ENCODE peak calls at places on chromosome 16, in five cellular contexts. One of them, this sample, is unnamed.

GRCh38 chr16:84761448-84762368 is 58.1 kb upstream of the CRISPLD2 start:
- DNase-seq in sigmoid colon: peak; percentile 19
- DNase-seq in PC-9: no peak
- DNase-seq in BJ: no peak
- DNase-seq in lower lobe of right lung: no peak
- DNase-seq in this sample: no peak

GRCh38 chr16:8167436-8167835 is 422.9 kb downstream of the TMEM114 start:
- DNase-seq in BJ: no peak
- DNase-seq in sigmoid colon: no peak
- DNase-seq in lower lobe of right lung: no peak
- DNase-seq in PC-9: no peak
- DNase-seq in this sample: no peak

GRCh38 chr16:46947900-46948547 is 25.4 kb downstream of the DNAJA2 start:
- DNase-seq in BJ: no peak
- DNase-seq in PC-9: peak; percentile 20
- DNase-seq in sigmoid colon: no peak
- DNase-seq in lower lobe of right lung: no peak
- DNase-seq in this sample: no peak

GRCh38 chr16:813204-813915 is 12.8 kb upstream of the GNG13 start:
- DNase-seq in BJ: no peak
- DNase-seq in lower lobe of right lung: no peak
- DNase-seq in sigmoid colon: no peak
- DNase-seq in PC-9: peak; percentile 40
- DNase-seq in this sample: no peak

GRCh38 chr16:75703341-75703740 is 2.1 kb upstream of the DUXB start:
- DNase-seq in lower lobe of right lung: no peak
- DNase-seq in sigmoid colon: no peak
- DNase-seq in PC-9: no peak
- DNase-seq in BJ: no peak
- DNase-seq in this sample: no peak

GRCh38 chr16:57801098-57801855 is 1.0 kb downstream of the KIFC3 start:
- DNase-seq in lower lobe of right lung: peak; percentile 26
- DNase-seq in sigmoid colon: no peak
- DNase-seq in BJ: no peak
- DNase-seq in PC-9: peak; percentile 53
- DNase-seq in this sample: no peak

GRCh38 chr16:19389246-19389645 is 28.4 kb upstream of the TMC5 start:
- DNase-seq in PC-9: peak; percentile 48
- DNase-seq in BJ: no peak
- DNase-seq in lower lobe of right lung: peak; percentile 80
- DNase-seq in sigmoid colon: no peak
- DNase-seq in this sample: no peak

GRCh38 chr16:23400387-23400930 is 52.5 kb downstream of the COG7 start:
- DNase-seq in lower lobe of right lung: no peak
- DNase-seq in BJ: no peak
- DNase-seq in PC-9: no peak
- DNase-seq in sigmoid colon: peak; percentile 34
- DNase-seq in this sample: no peak

GRCh38 chr16:30028438-30029093 is 2.5 kb downstream of the TLCD3B start:
- DNase-seq in BJ: no peak
- DNase-seq in PC-9: peak; percentile 51
- DNase-seq in lower lobe of right lung: no peak
- DNase-seq in sigmoid colon: no peak
- DNase-seq in this sample: no peak

GRCh38 chr16:1244881-1245280 is 4.4 kb downstream of the TPSAB1 start:
- DNase-seq in PC-9: no peak
- DNase-seq in sigmoid colon: peak; percentile 59
- DNase-seq in lower lobe of right lung: peak; percentile 50
- DNase-seq in BJ: no peak
- DNase-seq in this sample: no peak

DNA sequence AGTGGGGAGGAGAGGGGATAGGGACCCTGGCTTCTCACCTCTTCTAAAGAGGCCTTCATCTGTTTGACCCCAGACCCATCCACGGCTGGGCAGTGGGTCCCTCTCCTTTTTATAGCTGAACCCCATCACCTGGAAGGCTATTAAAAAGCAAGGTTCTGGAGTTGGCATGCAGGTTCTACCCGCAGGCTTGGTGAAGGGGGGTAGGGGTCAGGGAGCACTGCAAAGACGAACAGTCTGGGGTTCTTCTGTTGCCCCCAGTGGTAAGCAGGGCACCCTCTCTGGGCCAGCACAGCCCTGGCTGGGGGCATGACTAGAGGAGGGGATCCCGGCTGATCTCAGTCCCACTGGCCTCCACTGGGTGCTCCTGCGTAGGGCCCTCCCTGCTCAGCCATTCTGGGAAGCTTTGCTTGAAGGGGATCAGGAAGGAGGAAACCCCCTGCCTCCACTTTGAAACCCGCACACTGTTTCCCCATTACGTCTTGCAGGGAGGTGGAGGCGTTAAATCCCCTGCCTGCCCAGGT is 13.6 kb downstream of the CMIP start:
- DNase-seq in sigmoid colon: no peak
- DNase-seq in BJ: no peak
- DNase-seq in PC-9: no peak
- DNase-seq in lower lobe of right lung: no peak
- DNase-seq in this sample: no peak
- H3K36me3 ChIP-seq in sigmoid colon: no peaks in the 10 kb centered on the region
- H3K36me3 ChIP-seq in BJ: no peaks in the 10 kb centered on the region
- H3K36me3 ChIP-seq in PC-9: peaks cover 4% of the 10 kb centered on the region
- H3K36me3 ChIP-seq in lower lobe of right lung: peaks cover 13% of the 10 kb centered on the region
- H3K36me3 ChIP-seq in this sample: no peaks in the 10 kb centered on the region

DNA sequence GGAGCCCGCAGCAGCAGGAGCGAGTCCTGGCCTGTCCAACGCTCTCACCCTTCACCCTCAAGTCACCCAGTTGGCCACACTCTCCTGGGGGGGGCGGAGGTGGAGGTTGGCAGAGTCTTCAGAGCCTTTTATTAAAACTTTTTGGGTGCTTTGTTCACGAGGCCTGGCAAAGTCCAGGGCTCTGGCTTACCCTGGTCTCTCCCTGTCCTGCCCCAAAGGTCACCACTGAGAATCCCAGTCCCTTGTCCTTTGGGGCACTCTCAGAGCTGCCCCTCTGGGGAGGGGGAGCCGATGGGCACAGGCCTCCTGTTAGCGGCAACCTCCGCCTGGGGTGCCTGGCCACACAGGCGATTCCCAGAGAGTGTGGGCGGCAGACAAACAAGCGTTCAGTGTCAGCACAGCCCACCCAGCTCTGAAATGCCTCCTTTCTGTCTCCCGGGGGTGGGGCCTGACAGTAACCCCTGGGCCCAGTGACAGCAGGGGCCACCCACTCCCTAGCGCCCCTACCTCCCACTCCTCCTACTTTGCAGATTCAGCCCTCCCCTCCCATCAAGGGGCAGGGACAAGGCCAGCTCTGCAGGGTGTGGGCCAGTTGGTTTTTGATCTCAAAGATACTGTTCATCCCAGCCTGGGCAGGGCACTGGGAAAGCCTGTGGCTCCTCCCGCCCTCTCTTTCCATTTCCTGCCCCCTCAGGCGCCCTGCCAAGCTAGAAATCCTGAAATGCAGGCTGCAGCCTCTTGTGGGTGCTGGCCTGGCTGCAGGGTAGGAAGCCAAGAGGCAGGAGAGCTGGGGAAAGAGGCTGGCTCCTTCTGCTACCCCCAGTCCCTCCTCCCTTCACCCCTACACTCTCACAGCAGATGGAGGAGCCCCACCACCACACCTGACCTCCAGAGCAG is 36.6 kb upstream of the EMP2 start:
- DNase-seq in sigmoid colon: peak; percentile 83
- DNase-seq in PC-9: peak; percentile 94
- DNase-seq in lower lobe of right lung: peak; percentile 83
- DNase-seq in BJ: no peak
- DNase-seq in this sample: no peak
- TF ChIP-seq CTCF in sigmoid colon: no peak
- TF ChIP-seq CTCF in PC-9: no peak
- TF ChIP-seq CTCF in lower lobe of right lung: peak; percentile 33
- TF ChIP-seq CTCF in BJ: peak; percentile 15
- TF ChIP-seq CTCF in this sample: no peak

GRCh38 chr16:66944054-66944441 is 8.7 kb downstream of the CES2 start:
- DNase-seq in BJ: no peak
- DNase-seq in sigmoid colon: no peak
- DNase-seq in lower lobe of right lung: no peak
- DNase-seq in PC-9: no peak
- DNase-seq in this sample: no peak
- H3K36me3 ChIP-seq in BJ: peaks cover 27% of the 10 kb centered on the region
- H3K36me3 ChIP-seq in sigmoid colon: peaks cover 20% of the 10 kb centered on the region
- H3K36me3 ChIP-seq in lower lobe of right lung: peaks cover 55% of the 10 kb centered on the region
- H3K36me3 ChIP-seq in PC-9: no peaks in the 10 kb centered on the region
- H3K36me3 ChIP-seq in this sample: peaks cover 1% of the 10 kb centered on the region

GRCh38 chr16:88703486-88704309 is 2.5 kb downstream of the RNF166 start:
- DNase-seq in sigmoid colon: no peak
- DNase-seq in lower lobe of right lung: peak; percentile 90
- DNase-seq in BJ: no peak
- DNase-seq in PC-9: no peak
- DNase-seq in this sample: no peak
- TF ChIP-seq CTCF in sigmoid colon: no peak
- TF ChIP-seq CTCF in lower lobe of right lung: no peak
- TF ChIP-seq CTCF in BJ: no peak
- TF ChIP-seq CTCF in PC-9: no peak
- TF ChIP-seq CTCF in this sample: no peak

GRCh38 chr16:89761304-89761922 is 40.1 kb downstream of the ZNF276 start:
- DNase-seq in BJ: no peak
- DNase-seq in sigmoid colon: no peak
- DNase-seq in lower lobe of right lung: no peak
- DNase-seq in PC-9: no peak
- DNase-seq in this sample: no peak

GRCh38 chr16:89765292-89765810 is 44.0 kb downstream of the ZNF276 start:
- DNase-seq in lower lobe of right lung: no peak
- DNase-seq in BJ: no peak
- DNase-seq in PC-9: no peak
- DNase-seq in sigmoid colon: no peak
- DNase-seq in this sample: no peak

GRCh38 chr16:89764711-89765201 is 43.4 kb downstream of the ZNF276 start:
- DNase-seq in lower lobe of right lung: peak; percentile 77
- DNase-seq in PC-9: no peak
- DNase-seq in BJ: no peak
- DNase-seq in sigmoid colon: no peak
- DNase-seq in this sample: no peak

DNA sequence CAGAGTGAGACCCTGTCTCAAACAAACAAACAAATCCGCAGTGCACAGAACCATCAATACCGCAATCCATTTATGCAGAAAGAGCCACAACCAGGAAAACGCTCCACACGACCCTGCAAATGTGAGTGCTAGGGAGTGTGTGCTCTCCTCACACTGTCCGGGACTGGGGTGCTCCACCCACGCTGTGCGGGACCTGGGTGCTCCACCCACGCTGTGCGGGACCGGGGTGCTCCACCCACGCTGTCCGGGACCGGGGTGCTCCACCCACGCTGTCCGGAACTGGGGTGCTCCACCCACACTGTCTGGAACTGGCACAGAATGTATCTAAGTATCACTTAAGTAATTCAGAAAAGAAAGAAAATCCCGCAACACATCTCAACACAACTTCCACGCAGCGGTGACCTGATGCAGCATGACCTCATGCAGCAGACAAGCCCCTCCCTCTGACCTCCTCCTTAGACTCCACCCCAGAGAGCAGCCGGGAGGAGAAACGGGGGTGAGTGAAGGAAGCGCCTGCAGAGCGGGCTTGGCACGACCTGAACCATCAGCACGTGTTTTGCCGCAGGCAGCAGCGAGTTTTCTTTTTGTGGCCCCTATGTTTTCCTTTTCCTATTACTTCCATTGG is 38.5 kb downstream of the ZNF276 start:
- DNase-seq in BJ: no peak
- DNase-seq in sigmoid colon: no peak
- DNase-seq in lower lobe of right lung: no peak
- DNase-seq in PC-9: no peak
- DNase-seq in this sample: no peak
- H3K36me3 ChIP-seq in BJ: no peaks in the 10 kb centered on the region
- H3K36me3 ChIP-seq in sigmoid colon: no peaks in the 10 kb centered on the region
- H3K36me3 ChIP-seq in lower lobe of right lung: no peaks in the 10 kb centered on the region
- H3K36me3 ChIP-seq in PC-9: peaks cover 5% of the 10 kb centered on the region
- H3K36me3 ChIP-seq in this sample: no peaks in the 10 kb centered on the region

GRCh38 chr16:80324371-80324770 is 216.4 kb upstream of the DYNLRB2 start:
- DNase-seq in sigmoid colon: no peak
- DNase-seq in PC-9: no peak
- DNase-seq in lower lobe of right lung: no peak
- DNase-seq in BJ: no peak
- DNase-seq in this sample: no peak
- TF ChIP-seq CTCF in sigmoid colon: no peak
- TF ChIP-seq CTCF in PC-9: no peak
- TF ChIP-seq CTCF in lower lobe of right lung: no peak
- TF ChIP-seq CTCF in BJ: no peak
- TF ChIP-seq CTCF in this sample: no peak

GRCh38 chr16:2587891-2588565 is 50.2 kb downstream of the PDPK1 start:
- DNase-seq in lower lobe of right lung: peak; percentile 25
- DNase-seq in PC-9: no peak
- DNase-seq in BJ: no peak
- DNase-seq in sigmoid colon: peak; percentile 57
- DNase-seq in this sample: no peak

GRCh38 chr16:2586241-2586640 is 48.4 kb downstream of the PDPK1 start:
- DNase-seq in BJ: no peak
- DNase-seq in lower lobe of right lung: peak; percentile 32
- DNase-seq in PC-9: no peak
- DNase-seq in sigmoid colon: no peak
- DNase-seq in this sample: no peak

GRCh38 chr16:2584742-2585650 is 47.2 kb downstream of the PDPK1 start:
- DNase-seq in PC-9: no peak
- DNase-seq in lower lobe of right lung: peak; percentile 36
- DNase-seq in sigmoid colon: peak; percentile 78
- DNase-seq in BJ: no peak
- DNase-seq in this sample: no peak

GRCh38 chr16:2585651-2586081 is 47.8 kb downstream of the PDPK1 start:
- DNase-seq in PC-9: no peak
- DNase-seq in lower lobe of right lung: no peak
- DNase-seq in BJ: no peak
- DNase-seq in sigmoid colon: no peak
- DNase-seq in this sample: no peak

GRCh38 chr16:2586901-2587480 is 49.2 kb downstream of the PDPK1 start:
- DNase-seq in PC-9: no peak
- DNase-seq in lower lobe of right lung: peak; percentile 42
- DNase-seq in BJ: no peak
- DNase-seq in sigmoid colon: no peak
- DNase-seq in this sample: no peak
- H3K36me3 ChIP-seq in PC-9: no peaks in the 10 kb centered on the region
- H3K36me3 ChIP-seq in lower lobe of right lung: peaks cover 74% of the 10 kb centered on the region
- H3K36me3 ChIP-seq in BJ: peaks cover 26% of the 10 kb centered on the region
- H3K36me3 ChIP-seq in sigmoid colon: peaks cover 13% of the 10 kb centered on the region
- H3K36me3 ChIP-seq in this sample: no peaks in the 10 kb centered on the region